ENCODE peak calls at places on chromosomes 16 and 17, in four cellular contexts. H, Q, Y and B are unnamed samples. For H3K9me3, the result is how much of the 10 kb centered on the place peaks cover.

GRCh38 chr16:48300391-48300856 is 53.1 kb upstream of the ABCC11 start:
- DNase-seq in H (no peak), Q (peak), Y (no peak), B (peak)

GRCh38 chr16:84999200-84999599 is 12.1 kb downstream of the ZDHHC7 start:
- DNase-seq in H (no peak), Q (no peak), Y (no peak), B (no peak)

GRCh38 chr16:27685802-27686201 is 135.9 kb downstream of the KATNIP start:
- DNase-seq in H (no peak), Q (no peak), Y (no peak), B (peak)

GRCh38 chr17:59423137-59423703 is 91.8 kb downstream of the YPEL2 start:
- DNase-seq in H (peak), Q (no peak), Y (peak), B (peak)

GRCh38 chr17:59332890-59333377 is 1.5 kb downstream of the YPEL2 start:
- DNase-seq in H (peak), Q (no peak), Y (peak), B (peak)

GRCh38 chr16:55543470-55543869 is 23.0 kb upstream of the CAPNS2 start:
- DNase-seq in H (no peak), Q (no peak), Y (no peak), B (no peak)

GRCh38 chr17:78665952-78666920 is 89.0 kb upstream of the DNAH17 start:
- DNase-seq in H (peak), Q (no peak), Y (no peak), B (no peak)

GRCh38 chr17:63082952-63083351 is 116.9 kb downstream of the TANC2 start:
- DNase-seq in H (no peak), Q (no peak), Y (no peak), B (no peak)

GRCh38 chr17:4599505-4600281 is 15.4 kb downstream of the SMTNL2 start:
- DNase-seq in H (no peak), Q (no peak), Y (peak), B (no peak)

GRCh38 chr16:48041861-48042435 is 113.8 kb downstream of the ABCC12 start:
- DNase-seq in H (no peak), Q (no peak), Y (peak), B (no peak)

GRCh38 chr16:80038566-80038965 is 438.0 kb upstream of the MAF start:
- DNase-seq in H (no peak), Q (no peak), Y (no peak), B (no peak)
- H3K9me3 ChIP-seq in H (under half), Q (under half), Y (under half), B (under half)

GRCh38 chr17:41529491-41529915 is 1.4 kb upstream of the KRT19 start:
- DNase-seq in H (no peak), Q (no peak), Y (no peak), B (no peak)

GRCh38 chr17:41528959-41529353 is 848 bp upstream of the KRT19 start:
- DNase-seq in H (no peak), Q (no peak), Y (no peak), B (no peak)

GRCh38 chr17:41530062-41531048 is 2.2 kb upstream of the KRT19 start:
- DNase-seq in H (no peak), Q (no peak), Y (no peak), B (no peak)

GRCh38 chr17:41524261-41524660 is 3.8 kb downstream of the KRT19 start:
- DNase-seq in H (no peak), Q (no peak), Y (no peak), B (no peak)

DNA sequence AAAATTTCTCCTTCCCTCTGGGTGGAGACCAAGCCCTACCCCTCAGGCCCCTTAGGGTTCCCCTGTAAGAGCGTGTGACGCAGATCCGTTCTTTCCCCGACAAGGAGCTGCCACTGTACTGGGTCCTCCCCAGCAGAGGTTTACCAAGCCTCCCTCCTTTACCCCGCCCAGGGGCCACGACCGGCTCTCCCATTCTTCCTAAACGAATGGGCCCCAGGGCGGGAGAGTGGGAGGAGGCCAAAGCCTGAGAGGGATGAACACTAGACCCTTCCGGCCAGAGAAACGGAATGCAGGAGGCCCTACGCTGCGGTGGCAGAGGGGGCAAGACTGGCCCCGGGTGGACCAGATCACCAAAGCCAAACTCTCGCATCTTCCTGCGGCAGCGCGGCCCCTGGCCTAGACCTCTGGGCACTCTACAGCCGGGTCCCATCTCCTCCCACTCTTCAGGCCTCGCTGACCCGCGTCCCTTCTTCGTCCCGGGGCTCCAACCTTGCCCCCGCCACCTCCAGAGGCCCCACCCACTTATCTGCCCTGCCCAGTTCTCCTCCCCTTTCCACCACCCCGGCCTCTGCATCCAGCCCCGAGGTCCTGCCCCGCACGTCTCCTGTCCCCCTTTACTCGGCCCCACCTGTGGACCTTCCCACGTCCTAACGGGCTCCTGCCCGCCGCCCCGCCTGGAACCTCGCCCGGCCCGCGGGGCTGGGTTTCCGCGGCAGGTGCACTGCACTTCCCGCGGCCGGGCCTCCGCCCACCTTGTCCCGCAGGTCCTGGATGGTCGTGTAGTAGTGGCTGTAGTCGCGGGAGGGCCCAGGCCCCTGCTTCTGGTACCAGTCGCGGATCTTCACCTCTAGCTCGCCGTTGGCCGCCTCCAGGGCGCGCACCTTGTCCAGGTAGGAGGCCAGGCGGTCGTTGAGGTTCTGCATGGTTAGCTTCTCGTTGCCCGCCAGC is 758 bp downstream of the KRT19 start:
- DNase-seq in H (no peak), Q (no peak), Y (no peak), B (peak)
- H3K4me3 ChIP-seq in H (peak), Q (no peak), Y (peak), B (no peak)

GRCh38 chr17:69117855-69118758 is 23.6 kb downstream of the ABCA6 start:
- DNase-seq in H (no peak), Q (no peak), Y (no peak), B (no peak)
- H3K27ac ChIP-seq in H (no peak), Q (no peak), Y (no peak), B (no peak)

GRCh38 chr16:35255816-35256215 is 1796.4 kb downstream of the TP53TG3F start:
- DNase-seq in H (no peak), Q (no peak), Y (no peak), B (no peak)
- H3K9me3 ChIP-seq in H (under half), Q (under half), Y (under half), B (under half)

GRCh38 chr16:87388818-87389134 is 3.4 kb upstream of the MAP1LC3B start:
- DNase-seq in H (no peak), Q (no peak), Y (no peak), B (no peak)
- H3K4me3 ChIP-seq in H (no peak), Q (peak), Y (no peak), B (no peak)

GRCh38 chr16:31128711-31129567 is 6.6 kb downstream of the PRSS8 start:
- DNase-seq in H (no peak), Q (no peak), Y (peak), B (peak)

GRCh38 chr16:31130899-31131298 is 4.6 kb downstream of the PRSS8 start:
- DNase-seq in H (no peak), Q (no peak), Y (no peak), B (peak)

GRCh38 chr16:31131416-31131815 is 4.1 kb downstream of the PRSS8 start:
- DNase-seq in H (no peak), Q (no peak), Y (no peak), B (peak)

GRCh38 chr16:31130336-31130812 is 5.2 kb downstream of the PRSS8 start:
- DNase-seq in H (no peak), Q (no peak), Y (no peak), B (peak)

DNA sequence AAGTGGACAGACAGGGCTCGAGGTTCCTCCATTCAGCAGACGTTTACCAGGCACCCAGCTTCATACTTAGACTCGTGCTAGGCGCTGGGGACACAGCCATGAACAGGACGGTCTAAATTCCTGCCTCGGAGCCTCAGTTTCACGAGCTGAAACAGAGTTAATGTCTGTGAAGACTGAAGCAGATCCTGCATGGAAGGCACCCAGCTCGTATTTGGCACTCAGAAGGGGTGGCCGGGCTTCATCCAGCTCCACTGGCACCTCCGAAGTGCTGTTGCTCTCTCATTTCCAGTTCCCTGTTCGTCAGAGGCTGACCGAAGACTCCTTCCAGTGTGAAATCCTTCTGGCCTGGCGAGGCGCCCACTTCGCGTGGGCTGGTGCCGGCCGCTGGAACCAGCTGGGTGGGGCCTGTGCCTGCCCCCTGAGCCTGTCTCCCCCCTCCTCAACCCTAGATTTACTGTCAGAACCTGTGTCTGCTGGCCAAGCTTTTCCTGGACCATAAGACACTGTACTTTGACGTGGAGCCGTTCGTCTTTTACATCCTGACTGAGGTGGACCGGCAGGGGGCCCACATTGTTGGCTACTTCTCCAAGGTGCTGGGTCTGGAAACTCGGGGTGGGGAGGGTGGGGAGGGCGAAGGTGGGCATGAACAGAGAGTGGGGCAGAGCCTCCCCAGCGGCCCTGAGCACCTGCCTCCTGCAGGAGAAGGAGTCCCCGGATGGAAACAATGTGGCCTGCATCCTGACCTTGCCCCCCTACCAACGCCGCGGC is 5.8 kb downstream of the PRSS8 start:
- DNase-seq in H (no peak), Q (no peak), Y (peak), B (peak)
- H3K27ac ChIP-seq in H (no peak), Q (no peak), Y (peak), B (peak)

GRCh38 chr16:35792516-35793285 is 2333.3 kb downstream of the TP53TG3F start:
- DNase-seq in H (no peak), Q (no peak), Y (no peak), B (no peak)
- H3K9me3 ChIP-seq in H (under half), Q (under half), Y (under half), B (under half)

GRCh38 chr16:70432304-70432799 is 6.5 kb downstream of the ST3GAL2 start:
- DNase-seq in H (no peak), Q (no peak), Y (no peak), B (no peak)
- H3K4me3 ChIP-seq in H (no peak), Q (no peak), Y (no peak), B (no peak)